ENCODE peak calls at places on chromosomes 2 and 18, in six cellular contexts. M is neural progenitor cell, V is dorsolateral prefrontal cortex, T is HL-60, W is fibroblast of lung, S is A549. P is an unnamed sample.

GRCh38 chr2:25306767-25307368 is 34.9 kb downstream of the DNMT3A start:
- DNase-seq in M (no peak), V (no peak), T (peak), W (no peak), S (no peak), P (no peak)

GRCh38 chr18:67938691-67939090 is 422.2 kb upstream of the DSEL start:
- DNase-seq in M (no peak), V (no peak), T (no peak), W (peak), S (no peak), P (no peak)

GRCh38 chr2:66888791-66889631 is 454.1 kb downstream of the MEIS1 start:
- DNase-seq in M (no peak), V (no peak), T (no peak), W (peak), S (no peak), P (no peak)

GRCh38 chr2:74806355-74806839 is 27.5 kb upstream of the HK2 start:
- DNase-seq in M (no peak), V (no peak), T (no peak), W (no peak), S (no peak), P (no peak)

GRCh38 chr2:136665741-136666140 is 99.6 kb upstream of the THSD7B start:
- DNase-seq in M (no peak), V (peak), T (no peak), W (no peak), S (no peak), P (no peak)

GRCh38 chr2:199405241-199405640 is 52.5 kb downstream of the SATB2 start:
- DNase-seq in M (peak), V (no peak), T (peak), W (peak), S (no peak), P (no peak)

GRCh38 chr18:62784966-62785413 is 69.6 kb downstream of the PHLPP1 start:
- DNase-seq in M (peak), V (no peak), T (no peak), W (peak), S (no peak), P (peak)

GRCh38 chr2:17479875-17480274 is 38.4 kb downstream of the RAD51AP2 start:
- DNase-seq in M (no peak), V (no peak), T (no peak), W (peak), S (no peak), P (no peak)

GRCh38 chr18:57803119-57803969 is at the start of gene ATP8B1:
- DNase-seq in M (peak), V (peak), T (peak), W (peak), S (peak), P (no peak)

GRCh38 chr2:23595601-23596251 is 210.7 kb downstream of the KLHL29 start:
- DNase-seq in M (peak), V (peak), T (no peak), W (no peak), S (no peak), P (peak)

GRCh38 chr2:238290715-238291549 is 2.5 kb upstream of the PER2 start:
- DNase-seq in M (no peak), V (no peak), T (no peak), W (no peak), S (peak), P (no peak)

GRCh38 chr2:222673883-222674282 is 2.4 kb downstream of the MOGAT1 start:
- DNase-seq in M (no peak), V (no peak), T (peak), W (no peak), S (no peak), P (no peak)

GRCh38 chr2:72981516-72981915 is 64.2 kb downstream of the EMX1 start:
- DNase-seq in M (no peak), V (no peak), T (no peak), W (no peak), S (no peak), P (no peak)

GRCh38 chr2:52563144-52563543 is 1204.5 kb upstream of the CHAC2 start:
- DNase-seq in M (no peak), V (no peak), T (no peak), W (no peak), S (no peak), P (no peak)

GRCh38 chr2:73176881-73177644 is 25.3 kb upstream of the NOTO start:
- DNase-seq in M (peak), V (peak), T (peak), W (peak), S (peak), P (peak)

GRCh38 chr2:234583331-234583730 is 86.5 kb upstream of the ARL4C start:
- DNase-seq in M (no peak), V (no peak), T (no peak), W (no peak), S (no peak), P (no peak)

GRCh38 chr2:241964133-241964532 is 94.6 kb downstream of the RTP5 start:
- DNase-seq in M (no peak), V (no peak), T (no peak), W (no peak), S (no peak), P (no peak)
- H3K27ac ChIP-seq in M (no peak), V (no peak), T (no peak), W (no peak), S (no peak), P (no peak)

DNA sequence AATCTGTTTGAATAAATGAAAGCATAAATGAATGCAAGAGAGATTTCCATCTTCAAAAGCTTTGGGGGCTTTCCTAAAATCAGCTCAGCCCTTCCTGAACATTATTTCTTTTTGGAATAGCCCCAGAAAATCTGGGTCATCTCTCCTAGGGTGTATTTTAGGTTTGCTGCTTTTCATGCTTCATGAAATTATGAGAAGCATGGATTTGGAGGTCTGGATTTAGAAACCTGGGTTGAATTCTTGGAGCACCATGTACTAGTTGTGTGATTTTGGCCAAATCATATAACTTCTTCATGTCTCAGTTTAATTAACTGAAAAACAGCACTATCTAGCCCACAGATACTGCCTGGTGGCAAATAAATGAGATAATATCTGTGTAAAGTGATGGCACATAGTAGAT is 24.0 kb upstream of the PELI1 start:
- DNase-seq in M (no peak), V (no peak), T (no peak), W (no peak), S (no peak), P (no peak)
- H3K27ac ChIP-seq in M (no peak), V (no peak), T (no peak), W (no peak), S (no peak), P (no peak)

GRCh38 chr18:32470136-32470712 is 458 bp downstream of the GAREM1 start:
- DNase-seq in M (peak), V (peak), T (no peak), W (peak), S (peak), P (peak)

GRCh38 chr18:32472841-32473240 is 2.2 kb upstream of the GAREM1 start:
- DNase-seq in M (no peak), V (no peak), T (no peak), W (no peak), S (no peak), P (no peak)

GRCh38 chr18:32469691-32470131 is 971 bp downstream of the GAREM1 start:
- DNase-seq in M (peak), V (no peak), T (no peak), W (peak), S (peak), P (no peak)

GRCh38 chr18:32469190-32469611 is 1.5 kb downstream of the GAREM1 start:
- DNase-seq in M (peak), V (peak), T (no peak), W (peak), S (peak), P (peak)

GRCh38 chr18:32470713-32471633 is at the start of gene GAREM1:
- DNase-seq in M (peak), V (peak), T (peak), W (peak), S (peak), P (peak)
- H3K27ac ChIP-seq in M (peak), V (peak), T (no peak), W (peak), S (peak), P (peak)

GRCh38 chr18:28091197-28091596 is 85.7 kb downstream of the CDH2 start:
- DNase-seq in M (no peak), V (no peak), T (no peak), W (no peak), S (no peak), P (no peak)

GRCh38 chr18:28088477-28088876 is 88.5 kb downstream of the CDH2 start:
- DNase-seq in M (peak), V (no peak), T (no peak), W (no peak), S (no peak), P (no peak)

GRCh38 chr18:28087173-28087563 is 89.8 kb downstream of the CDH2 start:
- DNase-seq in M (no peak), V (no peak), T (no peak), W (peak), S (no peak), P (no peak)

GRCh38 chr18:28081516-28081915 is 95.4 kb downstream of the CDH2 start:
- DNase-seq in M (no peak), V (no peak), T (no peak), W (no peak), S (no peak), P (no peak)

GRCh38 chr18:28086530-28087172 is 90.3 kb downstream of the CDH2 start:
- DNase-seq in M (peak), V (no peak), T (no peak), W (peak), S (no peak), P (no peak)
- H3K27ac ChIP-seq in M (peak), V (peak), T (no peak), W (no peak), S (peak), P (peak)

GRCh38 chr2:120299024-120299423 is 46.4 kb downstream of the RALB start:
- DNase-seq in M (peak), V (no peak), T (no peak), W (no peak), S (no peak), P (no peak)

GRCh38 chr2:120300385-120300784 is 45.6 kb upstream of the INHBB start:
- DNase-seq in M (no peak), V (no peak), T (no peak), W (no peak), S (no peak), P (no peak)

GRCh38 chr2:120301289-120301688 is 44.6 kb upstream of the INHBB start:
- DNase-seq in M (no peak), V (no peak), T (no peak), W (no peak), S (no peak), P (no peak)

GRCh38 chr2:120299561-120299960 is 46.4 kb upstream of the INHBB start:
- DNase-seq in M (no peak), V (no peak), T (no peak), W (no peak), S (no peak), P (no peak)

DNA sequence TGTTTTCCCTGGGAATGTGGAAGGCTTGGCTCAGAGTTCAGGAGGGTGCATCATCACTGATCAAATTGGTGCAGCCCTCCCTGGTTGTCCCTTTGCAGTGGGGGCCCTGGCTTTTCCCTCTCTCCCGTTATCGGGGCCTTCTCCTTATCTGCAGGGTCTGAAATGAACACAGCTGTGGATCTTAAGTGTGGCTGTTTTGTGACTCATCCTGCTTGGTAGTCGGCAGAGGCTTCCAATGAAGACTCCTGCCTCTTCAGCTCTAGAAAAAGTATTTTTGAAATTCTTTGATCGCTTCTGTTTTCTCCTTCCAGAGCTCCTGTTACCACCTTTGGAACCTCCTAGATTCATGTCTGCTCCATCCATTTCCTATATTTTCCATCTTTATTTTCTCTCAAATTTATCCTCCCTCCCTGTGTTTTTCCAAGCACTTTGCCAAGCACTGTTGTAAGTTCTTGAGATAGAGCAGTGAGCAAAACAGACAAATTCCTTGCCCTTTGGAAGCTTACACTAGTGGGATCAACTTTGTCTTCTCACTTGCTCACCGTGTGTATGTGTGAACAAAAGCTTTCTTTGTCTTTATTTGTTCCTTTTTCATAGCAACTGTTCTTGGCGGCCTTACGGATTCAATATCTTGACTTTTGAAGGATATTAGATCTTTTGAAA is 45.7 kb downstream of the RALB start:
- DNase-seq in M (no peak), V (no peak), T (no peak), W (peak), S (no peak), P (no peak)
- H3K27ac ChIP-seq in M (no peak), V (no peak), T (no peak), W (no peak), S (no peak), P (no peak)

GRCh38 chr2:240253583-240254145 is 113.2 kb upstream of the OTOS start:
- DNase-seq in M (no peak), V (peak), T (no peak), W (no peak), S (no peak), P (no peak)
- H3K27ac ChIP-seq in M (no peak), V (peak), T (no peak), W (no peak), S (peak), P (peak)

GRCh38 chr2:65392609-65393008 is 39.8 kb downstream of the SPRED2 start:
- DNase-seq in M (no peak), V (no peak), T (no peak), W (no peak), S (no peak), P (no peak)

GRCh38 chr2:65395621-65396347 is 36.6 kb downstream of the SPRED2 start:
- DNase-seq in M (no peak), V (no peak), T (no peak), W (no peak), S (no peak), P (no peak)

GRCh38 chr2:65397122-65397521 is 35.3 kb downstream of the SPRED2 start:
- DNase-seq in M (no peak), V (no peak), T (no peak), W (peak), S (no peak), P (no peak)

GRCh38 chr2:65393743-65394422 is 38.5 kb downstream of the SPRED2 start:
- DNase-seq in M (no peak), V (no peak), T (peak), W (no peak), S (no peak), P (no peak)

DNA sequence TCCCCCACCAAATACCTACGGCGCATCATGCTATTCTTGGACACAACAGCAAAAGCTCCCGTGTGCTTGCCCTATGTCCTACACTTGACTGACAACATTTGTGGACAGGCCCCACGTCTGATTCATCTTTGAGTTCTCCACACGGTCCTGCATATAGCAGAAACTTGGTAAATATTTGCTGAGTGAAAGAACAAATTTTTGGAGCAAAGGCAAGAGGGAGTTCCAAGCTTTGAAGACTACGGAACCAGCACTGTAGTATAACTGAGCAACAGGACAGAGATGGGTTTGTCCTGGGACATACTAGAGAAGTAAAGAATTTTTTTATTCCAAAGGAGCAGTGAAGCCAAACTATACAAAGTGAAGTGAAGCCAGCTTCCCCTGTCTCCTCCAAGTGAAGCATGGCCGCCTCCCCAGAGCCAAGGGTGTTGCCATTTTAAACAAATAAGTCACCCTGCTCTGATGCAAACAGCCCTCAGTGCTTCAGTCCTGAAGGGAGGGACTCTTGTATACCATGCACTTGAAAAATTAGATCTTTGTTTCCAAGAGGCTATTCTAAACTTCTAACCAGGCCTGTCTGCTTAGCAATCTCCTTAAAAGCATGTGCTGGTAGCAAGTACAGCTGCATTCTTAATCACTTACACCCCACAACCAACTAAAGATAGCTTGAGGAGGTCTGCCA is 35.9 kb downstream of the SPRED2 start:
- DNase-seq in M (no peak), V (no peak), T (no peak), W (peak), S (peak), P (no peak)
- H3K27ac ChIP-seq in M (no peak), V (peak), T (no peak), W (peak), S (peak), P (no peak)

P was measured in substantia nigra.